ENCODE peak calls at places on chromosome 7, in nine cellular contexts. Z is transverse colon, T is fibroblast of lung, S is brain microvascular endothelial cell, C is right atrium auricular region, B is body of pancreas, V is cardiac muscle cell, X is hepatocyte, F is psoas muscle. Y is an unnamed sample. For H3K36me3, the result is how much of the 10 kb centered on the place peaks cover.

GRCh38 chr7:155356323-155357105 is 58.8 kb downstream of the INSIG1 start:
- DNase-seq in Z (no peak), T (no peak), S (peak), C (no peak), B (peak), V (no peak), X (peak), F (peak), Y (no peak)

GRCh38 chr7:95045236-95045923 is 138.0 kb downstream of the PPP1R9A start:
- DNase-seq in Z (peak), T (peak), S (peak), C (no peak), B (peak), V (peak), X (no peak), F (no peak), Y (no peak)

GRCh38 chr7:99601656-99602310 is 3.7 kb downstream of the TMEM225B start:
- DNase-seq in Z (no peak), T (no peak), S (no peak), C (no peak), B (no peak), V (no peak), X (no peak), F (no peak), Y (no peak)

GRCh38 chr7:113659419-113659818 is 259.4 kb downstream of the PPP1R3A start:
- DNase-seq in Z (no peak), T (no peak), S (no peak), C (no peak), B (no peak), V (no peak), X (no peak), F (no peak), Y (no peak)

GRCh38 chr7:115260381-115260780 is 338.5 kb downstream of the MDFIC start:
- DNase-seq in Z (no peak), T (peak), S (no peak), C (no peak), B (no peak), V (peak), X (no peak), F (no peak), Y (no peak)

GRCh38 chr7:25369794-25370193 is 141.5 kb upstream of the NPVF start:
- DNase-seq in Z (no peak), T (no peak), S (no peak), C (no peak), B (peak), V (no peak), X (no peak), F (peak), Y (no peak)

GRCh38 chr7:30172451-30172850 is 37.7 kb downstream of the MTURN start:
- DNase-seq in Z (no peak), T (no peak), S (no peak), C (no peak), B (no peak), V (no peak), X (no peak), F (no peak), Y (no peak)

GRCh38 chr7:88146611-88147010 is 73.2 kb downstream of the SRI start:
- DNase-seq in Z (no peak), T (no peak), S (no peak), C (no peak), B (no peak), V (no peak), X (peak), F (no peak), Y (no peak)

GRCh38 chr7:148095066-148095465 is 495.5 kb upstream of the C7orf33 start:
- DNase-seq in Z (no peak), T (no peak), S (no peak), C (no peak), B (peak), V (no peak), X (no peak), F (no peak), Y (no peak)

GRCh38 chr7:147519062-147519461 is 1071.5 kb upstream of the C7orf33 start:
- DNase-seq in Z (no peak), T (no peak), S (peak), C (no peak), B (no peak), V (peak), X (peak), F (no peak), Y (no peak)

GRCh38 chr7:45647426-45647825 is 73.3 kb downstream of the ADCY1 start:
- DNase-seq in Z (no peak), T (no peak), S (no peak), C (peak), B (no peak), V (no peak), X (no peak), F (no peak), Y (no peak)

GRCh38 chr7:156650042-156650441 is 9.5 kb downstream of the RNF32 start:
- DNase-seq in Z (peak), T (no peak), S (no peak), C (no peak), B (peak), V (no peak), X (peak), F (no peak), Y (no peak)

GRCh38 chr7:116578526-116578925 is 53.7 kb downstream of the CAV1 start:
- DNase-seq in Z (no peak), T (no peak), S (no peak), C (no peak), B (no peak), V (peak), X (no peak), F (no peak), Y (no peak)

GRCh38 chr7:78220754-78221153 is 422.2 kb downstream of the PHTF2 start:
- DNase-seq in Z (peak), T (no peak), S (no peak), C (no peak), B (no peak), V (no peak), X (no peak), F (no peak), Y (no peak)

GRCh38 chr7:39589323-39590111 is 23.3 kb downstream of the YAE1 start:
- DNase-seq in Z (no peak), T (peak), S (peak), C (no peak), B (peak), V (peak), X (peak), F (no peak), Y (peak)

GRCh38 chr7:46160861-46161260 is 239.8 kb upstream of the IGFBP3 start:
- DNase-seq in Z (no peak), T (peak), S (no peak), C (no peak), B (no peak), V (no peak), X (no peak), F (no peak), Y (no peak)

GRCh38 chr7:83271212-83272099 is 108.8 kb upstream of the PCLO start:
- DNase-seq in Z (no peak), T (peak), S (peak), C (no peak), B (peak), V (peak), X (peak), F (no peak), Y (peak)

GRCh38 chr7:92925876-92926696 is 89.7 kb upstream of the CDK6 start:
- DNase-seq in Z (no peak), T (peak), S (peak), C (no peak), B (no peak), V (peak), X (peak), F (no peak), Y (no peak)

GRCh38 chr7:74052628-74053027 is 24.7 kb downstream of the ELN start:
- DNase-seq in Z (no peak), T (no peak), S (no peak), C (no peak), B (no peak), V (no peak), X (no peak), F (no peak), Y (no peak)

GRCh38 chr7:39709768-39710291 is 86.5 kb downstream of the RALA start:
- DNase-seq in Z (no peak), T (peak), S (peak), C (no peak), B (peak), V (peak), X (peak), F (no peak), Y (no peak)

GRCh38 chr7:149133311-149133710 is 7.2 kb upstream of the ZNF425 start:
- DNase-seq in Z (no peak), T (no peak), S (no peak), C (no peak), B (no peak), V (no peak), X (no peak), F (no peak), Y (no peak)

GRCh38 chr7:25216837-25217236 is 11.4 kb downstream of the NPVF start:
- DNase-seq in Z (no peak), T (peak), S (no peak), C (no peak), B (no peak), V (peak), X (peak), F (no peak), Y (peak)

GRCh38 chr7:44678096-44678467 is 70.6 kb upstream of the ZMIZ2 start:
- DNase-seq in Z (no peak), T (peak), S (no peak), C (peak), B (no peak), V (peak), X (no peak), F (no peak), Y (no peak)

GRCh38 chr7:55065079-55065478 is 46.3 kb downstream of the EGFR start:
- DNase-seq in Z (peak), T (peak), S (peak), C (no peak), B (peak), V (peak), X (peak), F (peak), Y (peak)

GRCh38 chr7:38428040-38428439 is 154.6 kb upstream of the TARP start:
- DNase-seq in Z (no peak), T (peak), S (no peak), C (no peak), B (peak), V (no peak), X (no peak), F (no peak), Y (no peak)

GRCh38 chr7:157089100-157089510 is 49.6 kb upstream of the UBE3C start:
- DNase-seq in Z (no peak), T (no peak), S (no peak), C (no peak), B (no peak), V (no peak), X (no peak), F (no peak), Y (no peak)

GRCh38 chr7:132758983-132759382 is 182.7 kb upstream of the PLXNA4 start:
- DNase-seq in Z (no peak), T (no peak), S (no peak), C (no peak), B (no peak), V (no peak), X (no peak), F (no peak), Y (no peak)

GRCh38 chr7:13988011-13988410 is 1.5 kb downstream of the ETV1 start:
- DNase-seq in Z (no peak), T (peak), S (peak), C (no peak), B (no peak), V (peak), X (peak), F (no peak), Y (no peak)

GRCh38 chr7:44664756-44665461 is 58.5 kb downstream of the OGDH start:
- DNase-seq in Z (no peak), T (no peak), S (no peak), C (no peak), B (no peak), V (no peak), X (no peak), F (no peak), Y (no peak)

GRCh38 chr7:100090527-100091410 is 2.0 kb downstream of the COPS6 start:
- DNase-seq in Z (no peak), T (no peak), S (no peak), C (no peak), B (no peak), V (no peak), X (no peak), F (no peak), Y (no peak)

GRCh38 chr7:102834999-102835398 is 77.8 kb upstream of the LRRC17 start:
- DNase-seq in Z (no peak), T (peak), S (peak), C (no peak), B (no peak), V (peak), X (no peak), F (no peak), Y (peak)

GRCh38 chr7:128244861-128245260 is 3.8 kb downstream of the LEP start:
- DNase-seq in Z (no peak), T (no peak), S (no peak), C (no peak), B (no peak), V (no peak), X (no peak), F (no peak), Y (no peak)
- TF ChIP-seq CTCF in Z (no peak), T (no peak), S (no peak), C (no peak), B (no peak), V (no peak), X (no peak), F (no peak), Y (no peak)

GRCh38 chr7:2211926-2212325 is 20.8 kb downstream of the MAD1L1 start:
- DNase-seq in Z (no peak), T (no peak), S (no peak), C (no peak), B (no peak), V (no peak), X (no peak), F (no peak), Y (no peak)

GRCh38 chr7:2209146-2209960 is 23.4 kb downstream of the MAD1L1 start:
- DNase-seq in Z (peak), T (peak), S (peak), C (peak), B (peak), V (peak), X (peak), F (peak), Y (no peak)

GRCh38 chr7:2211259-2211575 is 21.5 kb downstream of the MAD1L1 start:
- DNase-seq in Z (no peak), T (no peak), S (no peak), C (no peak), B (no peak), V (no peak), X (no peak), F (no peak), Y (no peak)

GRCh38 chr7:2209961-2210323 is 22.8 kb downstream of the MAD1L1 start:
- DNase-seq in Z (no peak), T (no peak), S (no peak), C (no peak), B (no peak), V (no peak), X (no peak), F (no peak), Y (no peak)

GRCh38 chr7:2210551-2211258 is 22.0 kb downstream of the MAD1L1 start:
- DNase-seq in Z (no peak), T (no peak), S (no peak), C (no peak), B (no peak), V (no peak), X (no peak), F (peak), Y (no peak)
- H3K36me3 ChIP-seq in Z (under half), T (under half), S (under half), C (under half), B (under half), V (under half), X (under half), F (half or more), Y (under half)

GRCh38 chr7:127838816-127839415 is 186.9 kb downstream of the SND1 start:
- DNase-seq in Z (no peak), T (peak), S (peak), C (no peak), B (peak), V (peak), X (peak), F (no peak), Y (no peak)
- H3K4me3 ChIP-seq in Z (no peak), T (no peak), S (no peak), C (no peak), B (no peak), V (no peak), X (no peak), F (no peak), Y (no peak)

GRCh38 chr7:142194201-142194600 is 63.7 kb downstream of the PRSS58 start:
- DNase-seq in Z (no peak), T (peak), S (no peak), C (no peak), B (no peak), V (no peak), X (no peak), F (no peak), Y (no peak)

GRCh38 chr7:142188159-142188558 is 69.7 kb downstream of the PRSS58 start:
- DNase-seq in Z (no peak), T (peak), S (peak), C (no peak), B (no peak), V (no peak), X (no peak), F (no peak), Y (no peak)

GRCh38 chr7:142185069-142185468 is 72.8 kb downstream of the PRSS58 start:
- DNase-seq in Z (no peak), T (no peak), S (no peak), C (no peak), B (no peak), V (no peak), X (no peak), F (no peak), Y (no peak)

DNA sequence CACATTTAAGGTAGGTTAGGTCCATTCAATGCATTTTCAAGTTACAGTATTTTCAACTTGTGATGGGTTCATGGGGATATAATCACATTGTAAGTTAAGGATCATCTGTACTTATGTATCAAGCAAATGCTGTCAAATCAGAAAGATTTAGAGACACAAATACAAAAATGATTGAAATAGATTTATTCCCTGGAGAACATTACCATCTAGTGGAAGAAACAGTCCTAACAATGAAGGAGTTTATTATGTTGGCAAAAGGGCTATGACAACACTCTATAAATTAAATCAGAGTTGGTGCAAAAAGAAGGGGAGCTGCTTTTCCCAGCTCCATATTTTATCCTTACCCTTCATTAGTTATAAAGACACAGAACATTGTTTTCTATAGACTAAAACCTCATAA is 69.0 kb downstream of the PRSS58 start:
- DNase-seq in Z (no peak), T (no peak), S (no peak), C (no peak), B (no peak), V (no peak), X (no peak), F (no peak), Y (no peak)
- TF ChIP-seq CTCF in Z (peak), T (no peak), S (no peak), C (peak), B (peak), V (no peak), X (peak), F (no peak), Y (peak)

GRCh38 chr7:131504157-131504899 is 52.1 kb downstream of the PODXL start:
- DNase-seq in Z (no peak), T (no peak), S (no peak), C (peak), B (no peak), V (no peak), X (no peak), F (no peak), Y (no peak)

GRCh38 chr7:131505636-131506557 is 50.5 kb downstream of the PODXL start:
- DNase-seq in Z (no peak), T (no peak), S (no peak), C (peak), B (no peak), V (no peak), X (no peak), F (no peak), Y (no peak)

GRCh38 chr7:131509087-131509486 is 47.3 kb downstream of the PODXL start:
- DNase-seq in Z (no peak), T (no peak), S (no peak), C (no peak), B (no peak), V (no peak), X (no peak), F (no peak), Y (no peak)

GRCh38 chr7:131507592-131508331 is 48.7 kb downstream of the PODXL start:
- DNase-seq in Z (peak), T (peak), S (peak), C (peak), B (peak), V (peak), X (peak), F (peak), Y (peak)

GRCh38 chr7:131506597-131506996 is 49.8 kb downstream of the PODXL start:
- DNase-seq in Z (no peak), T (no peak), S (no peak), C (peak), B (no peak), V (no peak), X (no peak), F (no peak), Y (no peak)
- H3K36me3 ChIP-seq in Z (under half), T (under half), S (under half), C (under half), B (under half), V (under half), X (under half), F (under half), Y (under half)

GRCh38 chr7:150976529-150977381 is 1.4 kb downstream of the KCNH2 start:
- DNase-seq in Z (no peak), T (no peak), S (no peak), C (peak), B (peak), V (no peak), X (no peak), F (no peak), Y (no peak)

GRCh38 chr7:150979706-150980390 is 1.7 kb upstream of the KCNH2 start:
- DNase-seq in Z (no peak), T (no peak), S (no peak), C (no peak), B (no peak), V (no peak), X (no peak), F (no peak), Y (no peak)

GRCh38 chr7:150978136-150978789 is at the start of gene KCNH2:
- DNase-seq in Z (no peak), T (no peak), S (no peak), C (no peak), B (no peak), V (no peak), X (peak), F (no peak), Y (no peak)

GRCh38 chr7:150975536-150976285 is 2.4 kb downstream of the KCNH2 start:
- DNase-seq in Z (no peak), T (no peak), S (no peak), C (no peak), B (no peak), V (no peak), X (no peak), F (no peak), Y (no peak)

DNA sequence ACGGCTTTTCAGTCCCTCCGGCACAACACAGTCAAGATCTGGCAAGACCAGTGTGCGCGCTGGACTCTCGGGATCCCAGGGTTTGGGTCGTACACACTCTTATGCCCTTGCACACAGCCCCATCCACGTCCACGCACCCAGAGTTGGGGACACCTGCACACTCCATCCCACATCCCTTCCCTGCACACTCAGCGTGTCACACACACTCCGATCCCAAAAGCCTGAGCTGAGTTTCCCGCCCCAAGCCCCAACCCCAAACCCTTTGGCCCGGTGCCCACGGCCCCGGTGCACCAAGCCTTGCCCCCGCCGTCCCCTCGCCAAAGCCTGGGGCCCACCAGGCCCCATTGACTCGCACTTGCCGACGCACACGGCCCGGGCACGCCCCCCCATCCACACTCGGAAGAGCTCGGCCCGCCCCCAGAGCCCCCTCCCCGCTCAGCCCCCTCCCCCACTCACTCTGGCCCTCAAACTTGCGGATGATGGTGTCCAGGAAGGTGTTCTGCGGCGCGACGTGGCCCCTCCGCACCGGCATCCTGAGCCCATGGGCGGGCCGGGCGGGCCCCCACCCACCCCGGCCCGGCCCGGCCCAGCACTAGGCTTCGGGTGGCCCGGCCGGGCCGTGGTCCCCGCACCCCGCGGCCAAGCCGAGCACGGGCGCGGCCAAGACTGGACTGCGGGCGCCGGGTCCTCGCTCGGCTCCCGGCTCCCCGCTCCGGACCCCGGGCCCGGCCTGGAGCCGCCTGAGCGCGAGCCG is 562 bp downstream of the KCNH2 start:
- DNase-seq in Z (no peak), T (no peak), S (no peak), C (no peak), B (no peak), V (no peak), X (no peak), F (no peak), Y (no peak)
- H3K4me3 ChIP-seq in Z (peak), T (no peak), S (no peak), C (peak), B (no peak), V (peak), X (peak), F (no peak), Y (no peak)

Y was measured in kidney epithelial cell.